ENCODE peak calls at places on chromosomes 3 and 15, in five cellular contexts. V is SW 1271; C is activated CD4-positive, alpha-beta T cell treated with anti-CD3 and anti-CD28 coated beads, Interleukin-2, amount 50 U/mL, for 1 hour; B is AG20443; G is tibial artery. Y is an unnamed sample.

GRCh38 chr15:48304398-48304797 is 26.8 kb upstream of the DUT start:
- DNase-seq in V (no peak), C (no peak), B (no peak), G (no peak), Y (no peak)

GRCh38 chr3:53023072-53023823 is 22.6 kb downstream of the SFMBT1 start:
- DNase-seq in V (no peak), C (no peak), G (no peak), B (no peak), Y (no peak)

GRCh38 chr3:147411235-147411607 is 2.1 kb downstream of the ZIC1 start:
- DNase-seq in G (no peak), V (no peak), B (peak), C (no peak), Y (no peak)

GRCh38 chr3:190041333-190042041 is 79.2 kb downstream of the P3H2 start:
- DNase-seq in B (no peak), V (no peak), C (no peak), G (no peak), Y (peak)

GRCh38 chr3:37590328-37591079 is 271.2 kb upstream of the CTDSPL start:
- DNase-seq in G (peak), C (no peak), B (peak), V (no peak), Y (no peak)

GRCh38 chr3:15638891-15639262 is 37.3 kb downstream of the BTD start:
- DNase-seq in V (no peak), C (no peak), B (no peak), G (no peak), Y (no peak)

GRCh38 chr3:71066356-71066755 is 517.2 kb downstream of the FOXP1 start:
- DNase-seq in B (no peak), G (no peak), C (no peak), V (no peak), Y (no peak)

GRCh38 chr15:64749999-64750657 is 25.3 kb downstream of the RBPMS2 start:
- DNase-seq in C (no peak), V (no peak), G (peak), B (peak), Y (no peak)

GRCh38 chr3:29747991-29748390 is 467.1 kb downstream of the RBMS3 start:
- DNase-seq in B (no peak), C (no peak), G (no peak), V (no peak), Y (no peak)

GRCh38 chr15:77160562-77161481 is 89.9 kb upstream of the TSPAN3 start:
- DNase-seq in G (no peak), B (no peak), V (no peak), C (no peak), Y (peak)

GRCh38 chr3:61600195-61600594 is 38.8 kb downstream of the PTPRG start:
- DNase-seq in B (no peak), V (no peak), C (no peak), G (no peak), Y (no peak)

GRCh38 chr3:85337895-85338294 is 379.1 kb downstream of the CADM2 start:
- DNase-seq in G (no peak), V (no peak), C (no peak), B (no peak), Y (no peak)

GRCh38 chr3:124107491-124107890 is 115.6 kb upstream of the ROPN1 start:
- DNase-seq in C (no peak), G (no peak), B (no peak), V (no peak), Y (no peak)

GRCh38 chr15:34240537-34240936 is 15.7 kb downstream of the EMC4 start:
- DNase-seq in C (no peak), V (no peak), G (no peak), B (no peak), Y (no peak)

GRCh38 chr3:159964166-159964973 is 24.3 kb upstream of the IL12A start:
- DNase-seq in B (peak), C (no peak), V (no peak), G (no peak), Y (peak)

GRCh38 chr15:44882499-44882968 is 74.0 kb upstream of the TERB2 start:
- DNase-seq in C (no peak), V (no peak), B (no peak), G (no peak), Y (peak)

GRCh38 chr15:92200891-92201290 is 192.8 kb upstream of the ST8SIA2 start:
- DNase-seq in B (no peak), C (no peak), V (no peak), G (no peak), Y (no peak)

GRCh38 chr3:79211588-79212359 is 556.0 kb downstream of the ROBO1 start:
- DNase-seq in B (no peak), V (no peak), C (no peak), G (no peak), Y (no peak)

GRCh38 chr15:29418931-29419330 is 149.3 kb upstream of the NSMCE3 start:
- DNase-seq in C (no peak), B (no peak), G (no peak), V (no peak), Y (no peak)

GRCh38 chr3:61809879-61810278 is 248.5 kb downstream of the PTPRG start:
- DNase-seq in G (peak), B (no peak), C (no peak), V (no peak), Y (no peak)

GRCh38 chr3:5191555-5192304 is 4.2 kb downstream of the EDEM1 start:
- DNase-seq in B (no peak), V (no peak), C (no peak), G (no peak), Y (no peak)